ENCODE peak calls at places on chromosomes 13 and 19, in eight cellular contexts. G is GM12878, U is Panc1, J is K562, H is HepG2, O is HCT116, W is upper lobe of left lung, Y is GM23338. C is an unnamed sample.

GRCh38 chr19:34508540-34508939 is 27.0 kb downstream of the WTIP start:
- ATAC-seq in G (no peak), U (no peak), J (peak; percentile 65), H (no peak), O (no peak), W (no peak), Y (peak; percentile 39), C (no peak)

GRCh38 chr19:57812201-57812600 is 2.5 kb downstream of the ZNF552 start:
- ATAC-seq in G (peak; percentile 40), U (no peak), J (no peak), H (no peak), O (no peak), W (no peak), Y (no peak), C (no peak)

GRCh38 chr13:47211106-47211505 is 314.3 kb upstream of the HTR2A start:
- ATAC-seq in G (no peak), U (no peak), J (no peak), H (no peak), O (no peak), W (no peak), Y (peak; percentile 51), C (no peak)

GRCh38 chr13:95535243-95535642 is 17.3 kb upstream of the CLDN10 start:
- ATAC-seq in G (peak; percentile 34), U (peak; percentile 93), J (peak; percentile 63), H (peak; percentile 94), O (peak; percentile 92), W (peak; percentile 41), Y (no peak), C (no peak)

GRCh38 chr19:39811064-39811463 is 22.9 kb downstream of the DYRK1B start:
- ATAC-seq in G (no peak), U (no peak), J (no peak), H (no peak), O (no peak), W (no peak), Y (no peak), C (no peak)

GRCh38 chr13:111275995-111276618 is 44.3 kb upstream of the TEX29 start:
- ATAC-seq in G (no peak), U (no peak), J (no peak), H (no peak), O (no peak), W (no peak), Y (no peak), C (no peak)

GRCh38 chr13:64007334-64007733 is 2591.7 kb upstream of the PCDH20 start:
- ATAC-seq in G (no peak), U (no peak), J (no peak), H (no peak), O (no peak), W (no peak), Y (no peak), C (no peak)

GRCh38 chr13:110546933-110547332 is 14.6 kb downstream of the RAB20 start:
- ATAC-seq in G (no peak), U (peak; percentile 88), J (no peak), H (peak; percentile 76), O (peak; percentile 97), W (peak; percentile 78), Y (no peak), C (peak; percentile 84)

GRCh38 chr19:40236026-40236355 is 9.5 kb upstream of the CCNP start:
- ATAC-seq in G (no peak), U (no peak), J (no peak), H (no peak), O (no peak), W (no peak), Y (no peak), C (no peak)

GRCh38 chr19:2624537-2625091 is 77.9 kb downstream of the GNG7 start:
- ATAC-seq in G (peak; percentile 56), U (peak; percentile 82), J (peak; percentile 73), H (peak; percentile 88), O (peak; percentile 71), W (no peak), Y (peak; percentile 95), C (no peak)

GRCh38 chr19:4357095-4357797 is 13.9 kb downstream of the MPND start:
- ATAC-seq in G (no peak), U (no peak), J (peak; percentile 4), H (no peak), O (no peak), W (no peak), Y (no peak), C (no peak)

GRCh38 chr13:44142540-44142867 is 231.1 kb upstream of the SERP2 start:
- ATAC-seq in G (no peak), U (peak; percentile 10), J (no peak), H (peak; percentile 3), O (peak; percentile 1), W (no peak), Y (peak; percentile 12), C (peak; percentile 1)

GRCh38 chr19:32450217-32450616 is 44.6 kb downstream of the DPY19L3 start:
- ATAC-seq in G (peak; percentile 32), U (no peak), J (no peak), H (no peak), O (no peak), W (no peak), Y (no peak), C (no peak)

GRCh38 chr13:30111810-30112209 is 195.5 kb downstream of the KATNAL1 start:
- ATAC-seq in G (peak; percentile 33), U (no peak), J (no peak), H (peak; percentile 28), O (peak; percentile 31), W (no peak), Y (peak; percentile 16), C (no peak)

GRCh38 chr13:43333176-43333575 is 309.8 kb downstream of the DNAJC15 start:
- ATAC-seq in G (no peak), U (no peak), J (no peak), H (no peak), O (no peak), W (no peak), Y (no peak), C (no peak)

GRCh38 chr13:111281751-111282311 is 38.6 kb upstream of the TEX29 start:
- ATAC-seq in G (no peak), U (no peak), J (no peak), H (no peak), O (no peak), W (peak; percentile 46), Y (no peak), C (peak; percentile 60)

DNA sequence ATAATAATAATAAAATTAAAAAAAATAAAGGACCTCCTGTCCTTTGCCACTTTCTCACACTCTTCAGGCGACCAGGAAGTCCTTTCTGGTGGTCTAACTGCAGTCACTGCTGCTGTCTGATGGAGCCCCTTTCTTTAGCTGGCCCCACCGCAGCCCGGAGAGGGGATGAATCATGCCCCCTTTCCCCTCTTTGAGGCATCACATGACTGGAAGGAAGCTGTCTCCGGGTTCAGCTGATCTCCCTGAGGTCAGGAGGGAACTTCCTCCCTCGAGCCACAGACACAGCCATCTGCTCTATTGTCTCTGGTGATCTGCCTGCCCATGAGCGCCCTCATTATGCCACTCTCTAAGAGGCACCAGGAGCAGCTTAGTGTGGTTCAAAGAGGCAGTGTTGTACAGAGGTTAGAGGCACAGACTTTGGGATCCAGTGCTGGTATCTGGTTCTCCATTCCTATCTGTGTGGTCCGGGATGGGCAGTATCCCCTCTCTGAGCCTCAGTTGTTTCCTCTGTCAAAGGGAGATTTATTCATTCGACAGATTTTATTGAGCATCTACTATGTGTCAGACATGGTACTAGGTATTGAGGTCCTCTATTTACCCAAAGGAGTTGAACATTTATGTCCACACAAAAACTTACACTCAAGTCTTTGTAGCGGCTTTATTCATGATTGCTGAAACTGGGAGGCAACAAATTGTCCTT is 30.0 kb downstream of the VAV1 start:
- ATAC-seq in G (peak; percentile 84), U (no peak), J (peak; percentile 49), H (no peak), O (peak; percentile 35), W (peak; percentile 85), Y (no peak), C (peak; percentile 55)
- TF ChIP-seq POLR2AphosphoS5 in G (peak; percentile 77), U (no peak), J (no peak), H (no peak), O (peak; percentile 56), W (peak; percentile 75), Y (no peak), C (no peak)

GRCh38 chr19:10251792-10252694 is at the start of gene MRPL4:
- ATAC-seq in G (peak; percentile 97), U (peak; percentile 99), J (peak; percentile 98), H (peak; percentile 96), O (peak; percentile 94), W (peak; percentile 96), Y (peak; percentile 96), C (peak; percentile 99)

GRCh38 chr19:10243606-10244005 is 8.4 kb upstream of the MRPL4 start:
- ATAC-seq in G (no peak), U (no peak), J (no peak), H (no peak), O (no peak), W (no peak), Y (no peak), C (no peak)

GRCh38 chr19:10246511-10246910 is 5.5 kb upstream of the MRPL4 start:
- ATAC-seq in G (no peak), U (no peak), J (no peak), H (no peak), O (no peak), W (no peak), Y (no peak), C (no peak)
- H3K4me1 ChIP-seq in G (peaks cover 55% of the 10 kb centered on the region), U (no peaks in the 10 kb centered on the region), J (no peaks in the 10 kb centered on the region), H (peaks cover 59% of the 10 kb centered on the region), O (peaks cover 61% of the 10 kb centered on the region), W (peaks cover 14% of the 10 kb centered on the region), Y (no peaks in the 10 kb centered on the region), C (no peaks in the 10 kb centered on the region)

GRCh38 chr13:45950343-45950995 is 98.9 kb upstream of the SIAH3 start:
- ATAC-seq in G (no peak), U (no peak), J (no peak), H (no peak), O (no peak), W (peak; percentile 84), Y (no peak), C (peak; percentile 53)

GRCh38 chr13:45949161-45949560 is 97.6 kb upstream of the SIAH3 start:
- ATAC-seq in G (no peak), U (no peak), J (no peak), H (no peak), O (no peak), W (no peak), Y (no peak), C (no peak)

GRCh38 chr13:45951724-45952123 is 100.2 kb upstream of the SIAH3 start:
- ATAC-seq in G (no peak), U (no peak), J (no peak), H (no peak), O (no peak), W (no peak), Y (no peak), C (no peak)

GRCh38 chr13:45954861-45955595 is 97.5 kb downstream of the ZC3H13 start:
- ATAC-seq in G (no peak), U (no peak), J (no peak), H (no peak), O (no peak), W (no peak), Y (no peak), C (no peak)

DNA sequence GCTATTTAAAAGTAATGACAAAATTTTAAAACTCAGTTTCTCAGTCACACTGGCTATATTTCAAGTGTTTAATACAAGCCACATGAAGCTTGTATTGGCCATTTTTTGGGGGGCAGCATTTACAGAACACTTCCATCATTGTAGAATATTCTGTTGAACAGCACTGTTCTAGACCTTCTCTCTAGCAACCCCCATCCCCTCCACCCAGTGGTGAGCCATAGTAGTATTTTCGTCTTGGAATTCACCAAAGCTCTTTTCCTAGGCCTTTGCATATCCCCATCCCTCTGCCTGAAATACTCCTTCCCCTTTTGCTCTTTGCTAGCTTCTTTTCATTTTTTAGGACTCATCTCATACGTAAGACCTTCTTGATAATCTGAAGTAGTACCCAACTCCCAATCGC is 99.5 kb downstream of the ZC3H13 start:
- ATAC-seq in G (no peak), U (no peak), J (no peak), H (peak; percentile 56), O (peak; percentile 42), W (no peak), Y (peak; percentile 84), C (no peak)
- TF ChIP-seq POLR2AphosphoS5 in G (no peak), U (no peak), J (no peak), H (no peak), O (no peak), W (no peak), Y (no peak), C (no peak)

GRCh38 chr19:18274303-18274775 is at the start of gene IQCN:
- ATAC-seq in G (no peak), U (peak; percentile 74), J (peak; percentile 2), H (peak; percentile 45), O (peak; percentile 73), W (peak; percentile 0), Y (peak; percentile 16), C (peak; percentile 12)
- H3K4me1 ChIP-seq in G (peaks cover 13% of the 10 kb centered on the region), U (peaks cover 37% of the 10 kb centered on the region), J (peaks cover 20% of the 10 kb centered on the region), H (peaks cover 66% of the 10 kb centered on the region), O (peaks cover 71% of the 10 kb centered on the region), W (peaks cover 50% of the 10 kb centered on the region), Y (peaks cover 22% of the 10 kb centered on the region), C (no peaks in the 10 kb centered on the region)